ENCODE peak calls at places on chromosomes 16 and 17, in seven cellular contexts. Y is progenitor cell of endocrine pancreas, S is lung, J is OCI-LY7, Q is 8988T, X is KBM-7, F is NCI-H446. L is an unnamed sample.
A peak's percentile ranks its signal among the peaks of the same experiment; 100 is the strongest.

GRCh38 chr17:50660042-50660886 is 25.6 kb downstream of the ABCC3 start:
- DNase-seq in J (no peak), S (no peak), Y (no peak), Q (no peak), X (no peak), F (peak; percentile 12), L (peak; percentile 64)

GRCh38 chr17:70945386-70945785 is 776.1 kb downstream of the KCNJ2 start:
- DNase-seq in Y (no peak), S (no peak), J (no peak), Q (no peak), F (no peak), X (no peak), L (peak; percentile 4)

GRCh38 chr16:57993452-57993851 is 7.0 kb downstream of the ZNF319 start:
- DNase-seq in Y (no peak), S (no peak), Q (no peak), X (no peak), J (no peak), F (no peak), L (no peak)

GRCh38 chr17:57523926-57524634 is 221.0 kb downstream of the CCDC182 start:
- DNase-seq in Q (no peak), J (no peak), X (peak; percentile 42), Y (no peak), F (no peak), S (peak; percentile 63), L (no peak)

GRCh38 chr16:7284780-7285179 is 47.9 kb upstream of the RBFOX1 start:
- DNase-seq in S (no peak), Y (no peak), X (no peak), F (no peak), Q (no peak), J (no peak), L (no peak)

GRCh38 chr17:50062323-50063243 is 6.7 kb downstream of the ITGA3 start:
- DNase-seq in Q (peak; percentile 91), X (no peak), Y (no peak), J (no peak), F (no peak), S (peak; percentile 93), L (no peak)

GRCh38 chr17:79686476-79686875 is 44.3 kb upstream of the ENPP7 start:
- DNase-seq in X (no peak), Y (no peak), F (no peak), Q (no peak), S (no peak), J (no peak), L (no peak)

GRCh38 chr16:46972971-46973456 is 460 bp downstream of the DNAJA2 start:
- DNase-seq in Y (peak; percentile 33), X (no peak), J (peak; percentile 68), Q (peak; percentile 47), F (no peak), S (peak; percentile 30), L (peak; percentile 76)

GRCh38 chr17:16215002-16215272 is 397 bp downstream of the NCOR1 start:
- DNase-seq in Q (peak; percentile 29), S (peak; percentile 62), J (peak; percentile 60), X (peak; percentile 65), F (no peak), Y (peak; percentile 54), L (peak; percentile 82)